ENCODE peak calls at places on chromosomes 1 and 21, in seven cellular contexts. One of them, this sample, is unnamed.

GRCh38 chr1:212512731-212513559 is 80.2 kb downstream of the NENF start:
- DNase-seq in GM20000: no peak
- DNase-seq in stimulated activated CD4-positive, alpha-beta T cell treated with anti-CD3 and anti-CD28 coated beads, Interleukin-15, amount 100 ng/mL, for 1 hour: no peak
- DNase-seq in activated gamma-delta T cell treated with anti-CD3 and anti-CD28 coated beads, Interleukin-2, amount 50 U/mL, for 16 hours: no peak
- DNase-seq in KBM-7: no peak
- DNase-seq in NT2/D1: no peak
- DNase-seq in Calu3: no peak
- DNase-seq in this sample: no peak

GRCh38 chr1:55213885-55214213 is 1.3 kb downstream of the USP24 start:
- DNase-seq in GM20000: no peak
- DNase-seq in stimulated activated CD4-positive, alpha-beta T cell treated with anti-CD3 and anti-CD28 coated beads, Interleukin-15, amount 100 ng/mL, for 1 hour: peak; percentile 8
- DNase-seq in activated gamma-delta T cell treated with anti-CD3 and anti-CD28 coated beads, Interleukin-2, amount 50 U/mL, for 16 hours: peak; percentile 7
- DNase-seq in KBM-7: peak; percentile 34
- DNase-seq in NT2/D1: no peak
- DNase-seq in Calu3: peak; percentile 13
- DNase-seq in this sample: no peak

GRCh38 chr21:27246741-27247140 is 279.9 kb upstream of the ADAMTS5 start:
- DNase-seq in GM20000: no peak
- DNase-seq in stimulated activated CD4-positive, alpha-beta T cell treated with anti-CD3 and anti-CD28 coated beads, Interleukin-15, amount 100 ng/mL, for 1 hour: no peak
- DNase-seq in activated gamma-delta T cell treated with anti-CD3 and anti-CD28 coated beads, Interleukin-2, amount 50 U/mL, for 16 hours: no peak
- DNase-seq in KBM-7: no peak
- DNase-seq in NT2/D1: no peak
- DNase-seq in Calu3: no peak
- DNase-seq in this sample: no peak

GRCh38 chr21:34195365-34195764 is 122.0 kb downstream of the MRPS6 start:
- DNase-seq in GM20000: no peak
- DNase-seq in stimulated activated CD4-positive, alpha-beta T cell treated with anti-CD3 and anti-CD28 coated beads, Interleukin-15, amount 100 ng/mL, for 1 hour: no peak
- DNase-seq in activated gamma-delta T cell treated with anti-CD3 and anti-CD28 coated beads, Interleukin-2, amount 50 U/mL, for 16 hours: no peak
- DNase-seq in KBM-7: no peak
- DNase-seq in NT2/D1: no peak
- DNase-seq in Calu3: no peak
- DNase-seq in this sample: no peak

GRCh38 chr21:42819861-42820512 is 59.4 kb downstream of the WDR4 start:
- DNase-seq in GM20000: no peak
- DNase-seq in stimulated activated CD4-positive, alpha-beta T cell treated with anti-CD3 and anti-CD28 coated beads, Interleukin-15, amount 100 ng/mL, for 1 hour: no peak
- DNase-seq in activated gamma-delta T cell treated with anti-CD3 and anti-CD28 coated beads, Interleukin-2, amount 50 U/mL, for 16 hours: no peak
- DNase-seq in KBM-7: no peak
- DNase-seq in NT2/D1: no peak
- DNase-seq in Calu3: no peak
- DNase-seq in this sample: no peak

GRCh38 chr1:33327587-33328325 is 6.9 kb upstream of the A3GALT2 start:
- DNase-seq in GM20000: no peak
- DNase-seq in stimulated activated CD4-positive, alpha-beta T cell treated with anti-CD3 and anti-CD28 coated beads, Interleukin-15, amount 100 ng/mL, for 1 hour: no peak
- DNase-seq in activated gamma-delta T cell treated with anti-CD3 and anti-CD28 coated beads, Interleukin-2, amount 50 U/mL, for 16 hours: no peak
- DNase-seq in KBM-7: no peak
- DNase-seq in NT2/D1: no peak
- DNase-seq in Calu3: no peak
- DNase-seq in this sample: peak; percentile 99

GRCh38 chr1:62082456-62083363 is 111.9 kb upstream of the L1TD1 start:
- DNase-seq in GM20000: peak; percentile 51
- DNase-seq in stimulated activated CD4-positive, alpha-beta T cell treated with anti-CD3 and anti-CD28 coated beads, Interleukin-15, amount 100 ng/mL, for 1 hour: peak; percentile 8
- DNase-seq in activated gamma-delta T cell treated with anti-CD3 and anti-CD28 coated beads, Interleukin-2, amount 50 U/mL, for 16 hours: no peak
- DNase-seq in KBM-7: peak; percentile 55
- DNase-seq in NT2/D1: peak; percentile 50
- DNase-seq in Calu3: peak; percentile 58
- DNase-seq in this sample: no peak

GRCh38 chr1:241799414-241799813 is 48.6 kb upstream of the EXO1 start:
- DNase-seq in GM20000: no peak
- DNase-seq in stimulated activated CD4-positive, alpha-beta T cell treated with anti-CD3 and anti-CD28 coated beads, Interleukin-15, amount 100 ng/mL, for 1 hour: no peak
- DNase-seq in activated gamma-delta T cell treated with anti-CD3 and anti-CD28 coated beads, Interleukin-2, amount 50 U/mL, for 16 hours: no peak
- DNase-seq in KBM-7: no peak
- DNase-seq in NT2/D1: no peak
- DNase-seq in Calu3: no peak
- DNase-seq in this sample: peak; percentile 14

GRCh38 chr1:24385160-24385939 is 28.2 kb downstream of the STPG1 start:
- DNase-seq in GM20000: no peak
- DNase-seq in stimulated activated CD4-positive, alpha-beta T cell treated with anti-CD3 and anti-CD28 coated beads, Interleukin-15, amount 100 ng/mL, for 1 hour: no peak
- DNase-seq in activated gamma-delta T cell treated with anti-CD3 and anti-CD28 coated beads, Interleukin-2, amount 50 U/mL, for 16 hours: no peak
- DNase-seq in KBM-7: peak; percentile 15
- DNase-seq in NT2/D1: no peak
- DNase-seq in Calu3: no peak
- DNase-seq in this sample: no peak

GRCh38 chr21:15682977-15683376 is 46.8 kb upstream of the USP25 start:
- DNase-seq in GM20000: no peak
- DNase-seq in stimulated activated CD4-positive, alpha-beta T cell treated with anti-CD3 and anti-CD28 coated beads, Interleukin-15, amount 100 ng/mL, for 1 hour: no peak
- DNase-seq in activated gamma-delta T cell treated with anti-CD3 and anti-CD28 coated beads, Interleukin-2, amount 50 U/mL, for 16 hours: no peak
- DNase-seq in KBM-7: no peak
- DNase-seq in NT2/D1: no peak
- DNase-seq in Calu3: no peak
- DNase-seq in this sample: no peak

GRCh38 chr21:42437786-42438185 is 34.1 kb downstream of the UBASH3A start:
- DNase-seq in GM20000: no peak
- DNase-seq in stimulated activated CD4-positive, alpha-beta T cell treated with anti-CD3 and anti-CD28 coated beads, Interleukin-15, amount 100 ng/mL, for 1 hour: no peak
- DNase-seq in activated gamma-delta T cell treated with anti-CD3 and anti-CD28 coated beads, Interleukin-2, amount 50 U/mL, for 16 hours: no peak
- DNase-seq in KBM-7: no peak
- DNase-seq in NT2/D1: no peak
- DNase-seq in Calu3: no peak
- DNase-seq in this sample: no peak

GRCh38 chr1:29789221-29789909 is 553.0 kb downstream of the PTPRU start:
- DNase-seq in GM20000: no peak
- DNase-seq in stimulated activated CD4-positive, alpha-beta T cell treated with anti-CD3 and anti-CD28 coated beads, Interleukin-15, amount 100 ng/mL, for 1 hour: no peak
- DNase-seq in activated gamma-delta T cell treated with anti-CD3 and anti-CD28 coated beads, Interleukin-2, amount 50 U/mL, for 16 hours: no peak
- DNase-seq in KBM-7: no peak
- DNase-seq in NT2/D1: no peak
- DNase-seq in Calu3: no peak
- DNase-seq in this sample: no peak

GRCh38 chr21:37060296-37060695 is 12.6 kb downstream of the PIGP start:
- DNase-seq in GM20000: no peak
- DNase-seq in stimulated activated CD4-positive, alpha-beta T cell treated with anti-CD3 and anti-CD28 coated beads, Interleukin-15, amount 100 ng/mL, for 1 hour: no peak
- DNase-seq in activated gamma-delta T cell treated with anti-CD3 and anti-CD28 coated beads, Interleukin-2, amount 50 U/mL, for 16 hours: no peak
- DNase-seq in KBM-7: no peak
- DNase-seq in NT2/D1: peak; percentile 86
- DNase-seq in Calu3: peak; percentile 39
- DNase-seq in this sample: peak; percentile 88

This sample was measured in AG09309.